ENCODE peak calls at places on chromosomes 16 and 17, in nine cellular contexts. X is A549, P is IMR-90, T is RWPE2, C is SK-N-SH, A is mammary epithelial cell, W is tibial artery, J is esophagus squamous epithelium, G is cardiac muscle cell. O is an unnamed sample.
A peak's percentile ranks its signal among the peaks of the same experiment; 100 is the strongest.

GRCh38 chr16:73231969-73232554 is 184.1 kb upstream of the ZFHX3 start:
- DNase-seq in T (no peak), P (no peak), A (no peak), C (peak; percentile 23), X (no peak), G (peak; percentile 14), J (no peak), W (no peak), O (peak; percentile 57)

GRCh38 chr16:66850115-66850815 is 6.1 kb downstream of the CA7 start:
- DNase-seq in W (no peak), A (no peak), T (peak; percentile 25), X (no peak), P (no peak), C (no peak), J (no peak), G (no peak), O (no peak)

GRCh38 chr17:28744104-28744801 is 442 bp downstream of the TRAF4 start:
- DNase-seq in A (peak; percentile 57), T (no peak), G (peak; percentile 69), J (no peak), C (peak; percentile 91), W (no peak), X (peak; percentile 81), P (peak; percentile 41), O (peak; percentile 61)

GRCh38 chr16:86319871-86320270 is 190.5 kb upstream of the FOXF1 start:
- DNase-seq in G (peak; percentile 56), W (no peak), T (no peak), P (peak; percentile 38), A (no peak), C (no peak), J (no peak), X (no peak), O (no peak)

GRCh38 chr17:41131979-41132378 is 8.0 kb upstream of the KRTAP4-12 start:
- DNase-seq in W (no peak), P (peak; percentile 67), J (no peak), A (peak; percentile 83), T (no peak), C (no peak), X (peak; percentile 27), G (no peak), O (no peak)

GRCh38 chr17:8060274-8060673 is 21.4 kb downstream of the ALOX15B start:
- DNase-seq in G (peak; percentile 80), A (peak; percentile 63), C (peak; percentile 80), J (no peak), T (no peak), X (peak; percentile 78), P (peak; percentile 65), W (peak; percentile 54), O (peak; percentile 64)

GRCh38 chr17:41178341-41178740 is 320 bp upstream of the KRTAP4-2 start:
- DNase-seq in J (no peak), X (no peak), T (no peak), A (peak; percentile 70), C (no peak), W (no peak), G (no peak), P (peak; percentile 72), O (no peak)

GRCh38 chr16:1545044-1545736 is 11.7 kb downstream of the TMEM204 start:
- DNase-seq in C (no peak), J (no peak), T (peak; percentile 61), X (no peak), P (no peak), A (no peak), W (no peak), G (no peak), O (no peak)

GRCh38 chr17:38663125-38663751 is 11.5 kb downstream of the EPOP start:
- DNase-seq in A (peak; percentile 46), P (peak; percentile 29), X (peak; percentile 88), T (peak; percentile 74), G (peak; percentile 52), C (peak; percentile 88), W (no peak), J (no peak), O (peak; percentile 78)

GRCh38 chr16:88441460-88441859 is 11.6 kb upstream of the ZFPM1 start:
- DNase-seq in T (no peak), J (no peak), W (no peak), A (no peak), X (no peak), G (no peak), P (no peak), C (no peak), O (no peak)

GRCh38 chr16:77805403-77805802 is 17.0 kb downstream of the VAT1L start:
- DNase-seq in W (no peak), A (no peak), J (no peak), P (no peak), G (no peak), C (peak; percentile 34), X (no peak), T (no peak), O (peak; percentile 58)

GRCh38 chr17:68089881-68090280 is 54.3 kb downstream of the KPNA2 start:
- DNase-seq in A (peak; percentile 12), G (peak; percentile 26), T (no peak), X (peak; percentile 55), P (peak; percentile 24), C (no peak), W (peak; percentile 41), J (no peak), O (peak; percentile 38)

GRCh38 chr17:42407289-42407836 is 15.7 kb downstream of the CAVIN1 start:
- DNase-seq in T (peak; percentile 87), X (peak; percentile 89), A (peak; percentile 84), G (peak; percentile 80), J (peak; percentile 37), W (peak; percentile 89), C (peak; percentile 86), P (peak; percentile 39), O (peak; percentile 96)

GRCh38 chr16:88068476-88069396 is 117.5 kb downstream of the BANP start:
- DNase-seq in P (no peak), G (no peak), J (no peak), C (no peak), A (no peak), X (no peak), W (no peak), T (peak; percentile 49), O (no peak)

GRCh38 chr16:29926675-29927522 is 873 bp upstream of the KCTD13 start:
- DNase-seq in A (no peak), T (no peak), X (peak; percentile 25), W (no peak), G (no peak), C (peak; percentile 47), J (no peak), P (peak; percentile 23), O (peak; percentile 39)

GRCh38 chr16:59192551-59193199 is 458.6 kb upstream of the GOT2 start:
- DNase-seq in J (no peak), A (no peak), C (peak; percentile 33), T (no peak), G (no peak), P (peak; percentile 11), W (no peak), X (peak; percentile 42), O (no peak)
- TF ChIP-seq CTCF in J (no peak), A (peak; percentile 6), C (peak; percentile 31), T (peak; percentile 11), G (peak; percentile 9), P (peak; percentile 41), W (peak; percentile 6), X (peak; percentile 22), O (no peak)

DNA sequence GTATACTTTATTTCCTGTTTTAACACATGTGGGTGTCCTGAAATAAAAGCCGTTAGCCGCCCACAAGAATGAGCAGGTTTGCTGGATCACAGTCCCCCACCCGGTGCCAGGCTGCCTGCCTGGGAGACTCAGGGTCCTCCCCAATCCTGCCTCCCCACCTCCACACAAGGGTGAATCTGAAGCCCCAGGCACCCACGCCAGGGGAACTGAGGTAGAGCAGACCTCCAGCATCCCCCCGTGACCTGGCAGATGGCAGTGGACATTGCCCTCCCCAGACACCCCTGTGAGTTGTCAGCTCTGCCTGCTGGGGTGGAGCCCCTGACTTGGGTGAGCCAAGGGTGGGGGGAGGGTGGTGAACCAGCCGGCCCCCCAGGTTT is 114.8 kb downstream of the METRNL start:
- DNase-seq in G (no peak), A (no peak), C (no peak), T (peak; percentile 56), X (no peak), J (no peak), P (no peak), W (peak; percentile 15), O (peak; percentile 9)
- H3K9me3 ChIP-seq in G (no peaks in the 10 kb centered on the region), A (no peaks in the 10 kb centered on the region), C (no peaks in the 10 kb centered on the region), T (no peaks in the 10 kb centered on the region), X (no peaks in the 10 kb centered on the region), J (no peaks in the 10 kb centered on the region), P (no peaks in the 10 kb centered on the region), W (no peaks in the 10 kb centered on the region), O (no peaks in the 10 kb centered on the region)

GRCh38 chr16:6753553-6753952 is 579.1 kb upstream of the RBFOX1 start:
- DNase-seq in P (no peak), X (no peak), J (no peak), A (no peak), W (no peak), T (no peak), C (no peak), G (no peak), O (no peak)
- TF ChIP-seq CTCF in P (no peak), X (no peak), J (no peak), A (no peak), W (no peak), T (no peak), C (no peak), G (no peak), O (no peak)

DNA sequence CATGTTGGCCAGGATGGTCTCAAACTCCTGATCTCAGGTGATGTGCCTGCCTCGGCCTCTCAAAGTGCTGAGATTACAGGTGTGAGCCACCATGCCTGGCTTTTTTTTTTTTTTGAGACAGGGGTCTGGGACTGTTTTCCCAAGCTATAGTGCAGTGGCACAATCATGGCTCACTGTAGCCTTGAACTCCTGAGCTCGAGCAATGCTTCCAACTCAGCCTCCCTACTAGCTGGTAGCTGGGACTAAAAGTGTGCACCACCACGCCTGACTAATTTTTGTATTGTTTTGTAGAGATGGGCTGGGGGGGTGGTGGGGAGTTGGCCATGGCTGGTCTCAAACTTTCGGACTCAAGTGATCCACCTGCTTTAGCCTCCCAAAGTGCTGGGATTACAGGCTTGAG is 36.1 kb upstream of the USP7 start:
- DNase-seq in G (no peak), X (no peak), T (no peak), C (no peak), W (no peak), A (no peak), P (no peak), J (no peak), O (no peak)
- H3K9me3 ChIP-seq in G (no peaks in the 10 kb centered on the region), X (no peaks in the 10 kb centered on the region), T (no peaks in the 10 kb centered on the region), C (no peaks in the 10 kb centered on the region), W (no peaks in the 10 kb centered on the region), A (no peaks in the 10 kb centered on the region), P (no peaks in the 10 kb centered on the region), J (no peaks in the 10 kb centered on the region), O (no peaks in the 10 kb centered on the region)

DNA sequence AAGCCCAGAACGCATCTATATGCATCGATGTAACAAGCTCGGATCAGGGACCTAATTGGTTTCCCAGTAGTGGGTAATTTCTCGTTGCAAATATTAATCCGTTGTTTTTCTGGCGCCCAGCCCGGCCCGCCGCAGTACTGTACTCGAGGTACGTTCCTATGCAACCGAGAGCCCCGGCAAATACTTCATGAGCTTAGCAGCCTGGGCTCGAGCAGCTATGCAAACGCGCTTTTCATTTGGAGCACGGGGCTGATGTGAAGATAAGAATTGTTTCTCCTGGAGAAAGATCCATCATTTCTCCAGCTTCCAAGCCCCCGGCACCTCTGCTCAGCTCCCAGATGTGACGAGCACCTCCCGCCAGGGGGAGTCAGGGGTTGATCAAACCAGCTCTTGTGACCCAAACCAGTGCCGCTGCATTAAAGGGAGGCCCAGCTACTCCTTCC is 229.8 kb downstream of the KATNIP start:
- DNase-seq in G (peak; percentile 56), P (peak; percentile 46), W (peak; percentile 55), X (peak; percentile 33), T (no peak), J (no peak), A (peak; percentile 12), C (peak; percentile 93), O (peak; percentile 16)
- TF ChIP-seq CTCF in G (peak; percentile 67), P (peak; percentile 53), W (peak; percentile 6), X (no peak), T (peak; percentile 47), J (no peak), A (peak; percentile 22), C (peak; percentile 54), O (no peak)